ENCODE peak calls at places on chromosome 14, in eight cellular contexts. R is foreskin fibroblast, A is pancreas, P is psoas muscle, W is HEK293T, Q is AML-193, U is progenitor cell of endocrine pancreas, C is K562. I is an unnamed sample.

GRCh38 chr14:30869525-30870150 is 4.7 kb upstream of the COCH start:
- DNase-seq in W (no peak), C (no peak), A (no peak), R (no peak), Q (no peak), U (no peak), P (no peak), I (no peak)

GRCh38 chr14:49999216-49999761 is 106.4 kb downstream of the ARF6 start:
- DNase-seq in A (peak), W (peak), R (peak), C (peak), U (no peak), P (peak), Q (peak), I (peak)

GRCh38 chr14:101068958-101069549 is 165.5 kb upstream of the RTL1 start:
- DNase-seq in U (peak), P (peak), C (no peak), Q (no peak), W (no peak), A (no peak), R (no peak), I (peak)

GRCh38 chr14:90850487-90850886 is 34.3 kb upstream of the TTC7B start:
- DNase-seq in P (no peak), U (no peak), A (no peak), C (no peak), R (peak), W (no peak), Q (no peak), I (no peak)

GRCh38 chr14:86790408-86791364 is 1202.3 kb downstream of the GALC start:
- DNase-seq in C (no peak), A (no peak), W (no peak), U (no peak), R (no peak), P (no peak), Q (no peak), I (no peak)

GRCh38 chr14:101458536-101459391 is 102.5 kb upstream of the DIO3 start:
- DNase-seq in U (peak), Q (no peak), C (no peak), W (no peak), R (no peak), A (no peak), P (no peak), I (peak)

GRCh38 chr14:105475916-105476845 is 1.6 kb downstream of the CRIP2 start:
- DNase-seq in P (peak), A (peak), C (no peak), W (no peak), Q (no peak), R (no peak), U (no peak), I (no peak)

GRCh38 chr14:72679591-72680151 is 214.2 kb downstream of the DPF3 start:
- DNase-seq in Q (no peak), R (no peak), C (no peak), P (no peak), U (no peak), A (no peak), W (no peak), I (no peak)

GRCh38 chr14:89320381-89321000 is 96.5 kb downstream of the FOXN3 start:
- DNase-seq in P (no peak), R (no peak), W (no peak), A (no peak), Q (no peak), U (no peak), C (no peak), I (no peak)

GRCh38 chr14:31346097-31346496 is 74.3 kb downstream of the HEATR5A start:
- DNase-seq in U (no peak), P (no peak), A (no peak), Q (no peak), C (no peak), R (no peak), W (no peak), I (no peak)

GRCh38 chr14:88079624-88080023 is 74.7 kb downstream of the GPR65 start:
- DNase-seq in R (no peak), Q (no peak), C (no peak), P (no peak), A (no peak), U (no peak), W (no peak), I (no peak)

GRCh38 chr14:67411820-67412421 is at the start of gene PLEK2:
- DNase-seq in R (no peak), W (no peak), P (peak), C (no peak), Q (no peak), U (no peak), A (peak), I (no peak)

GRCh38 chr14:103108749-103109207 is 14.3 kb downstream of the EXOC3L4 start:
- DNase-seq in U (no peak), R (no peak), C (peak), Q (peak), W (no peak), P (peak), A (peak), I (no peak)